ENCODE peak calls at places on chromosomes 3 and 15, in five cellular contexts. U is sigmoid colon, B is heart left ventricle, E is transverse colon, X is endothelial cell of umbilical vein. W is an unnamed sample.

GRCh38 chr3:11784962-11785361 is 61.7 kb downstream of the TAMM41 start:
- DNase-seq in U (no peak), B (no peak), E (no peak), X (no peak), W (no peak)

GRCh38 chr15:63071288-63071909 is 28.9 kb downstream of the TPM1 start:
- DNase-seq in U (no peak), B (no peak), E (no peak), X (no peak), W (no peak)

GRCh38 chr15:80823120-80823519 is 44.0 kb downstream of the CEMIP start:
- DNase-seq in U (no peak), B (no peak), E (no peak), X (no peak), W (no peak)

GRCh38 chr3:24133441-24133840 is 188.4 kb downstream of the NR1D2 start:
- DNase-seq in U (no peak), B (no peak), E (no peak), X (no peak), W (no peak)

GRCh38 chr3:126023390-126023789 is 54.4 kb downstream of the ROPN1B start:
- DNase-seq in U (no peak), B (no peak), E (no peak), X (no peak), W (peak; percentile 28)

GRCh38 chr15:37015025-37015424 is 85.3 kb downstream of the MEIS2 start:
- DNase-seq in U (no peak), B (peak; percentile 68), E (no peak), X (no peak), W (no peak)

GRCh38 chr3:78101363-78101762 is 1061.5 kb downstream of the ROBO2 start:
- DNase-seq in U (no peak), B (no peak), E (no peak), X (no peak), W (no peak)

GRCh38 chr3:195556390-195556789 is 13.3 kb upstream of the PPP1R2 start:
- DNase-seq in U (no peak), B (no peak), E (peak; percentile 28), X (no peak), W (no peak)

GRCh38 chr3:185824467-185825378 is at the start of gene IGF2BP2:
- DNase-seq in U (peak; percentile 77), B (peak; percentile 67), E (peak; percentile 87), X (peak; percentile 84), W (peak; percentile 25)

GRCh38 chr3:10387881-10388621 is 67.1 kb upstream of the SEC13 start:
- DNase-seq in U (no peak), B (no peak), E (no peak), X (no peak), W (no peak)

GRCh38 chr3:14143826-14144225 is 19.0 kb downstream of the TMEM43 start:
- DNase-seq in U (peak; percentile 88), B (no peak), E (peak; percentile 43), X (peak; percentile 90), W (no peak)

GRCh38 chr3:133367956-133368355 is 31.9 kb upstream of the BFSP2 start:
- DNase-seq in U (no peak), B (no peak), E (no peak), X (no peak), W (no peak)

GRCh38 chr3:8506611-8507061 is 5.0 kb downstream of the LMCD1 start:
- DNase-seq in U (no peak), B (no peak), E (no peak), X (peak; percentile 60), W (no peak)

GRCh38 chr15:89772933-89773583 is 3.1 kb upstream of the MESP2 start:
- DNase-seq in U (no peak), B (no peak), E (no peak), X (peak; percentile 20), W (no peak)

GRCh38 chr3:49683162-49683561 is 6.1 kb downstream of the MST1 start:
- DNase-seq in U (no peak), B (no peak), E (no peak), X (no peak), W (no peak)

GRCh38 chr3:43180027-43180426 is 74.1 kb upstream of the POMGNT2 start:
- DNase-seq in U (no peak), B (no peak), E (peak; percentile 45), X (peak; percentile 96), W (no peak)

GRCh38 chr3:177731644-177732268 is 534.5 kb upstream of the TBL1XR1 start:
- DNase-seq in U (no peak), B (no peak), E (no peak), X (no peak), W (no peak)

GRCh38 chr15:73927003-73927475 is 777 bp downstream of the LOXL1 start:
- DNase-seq in U (peak; percentile 83), B (peak; percentile 85), E (peak; percentile 63), X (peak; percentile 27), W (peak; percentile 51)

GRCh38 chr3:185409957-185410356 is 47.0 kb downstream of the MAP3K13 start:
- DNase-seq in U (no peak), B (no peak), E (no peak), X (no peak), W (no peak)

GRCh38 chr3:55795296-55795695 is 308.2 kb upstream of the WNT5A start:
- DNase-seq in U (no peak), B (no peak), E (no peak), X (no peak), W (no peak)

GRCh38 chr3:10703875-10704274 is 112.2 kb upstream of the SLC6A11 start:
- DNase-seq in U (no peak), B (no peak), E (no peak), X (no peak), W (no peak)

GRCh38 chr15:95287774-95288173 is 1042.7 kb upstream of the NR2F2 start:
- DNase-seq in U (no peak), B (no peak), E (peak; percentile 20), X (peak; percentile 46), W (no peak)

GRCh38 chr3:3615533-3615932 is 183.7 kb upstream of the LRRN1 start:
- DNase-seq in U (no peak), B (no peak), E (no peak), X (no peak), W (no peak)

GRCh38 chr3:156769661-156770654 is 56.2 kb upstream of the LEKR1 start:
- DNase-seq in U (no peak), B (no peak), E (no peak), X (no peak), W (no peak)

GRCh38 chr3:194270627-194271458 is 80.3 kb downstream of the CPN2 start:
- DNase-seq in U (peak; percentile 97), B (peak; percentile 96), E (peak; percentile 68), X (peak; percentile 87), W (peak; percentile 96)

GRCh38 chr15:89138999-89139612 is 50.9 kb downstream of the ABHD2 start:
- DNase-seq in U (no peak), B (peak; percentile 42), E (no peak), X (no peak), W (no peak)

GRCh38 chr3:56452085-56452484 is 16.2 kb downstream of the ERC2 start:
- DNase-seq in U (no peak), B (no peak), E (no peak), X (no peak), W (no peak)

GRCh38 chr3:63911901-63912767 is at the start of gene SCAANT1:
- DNase-seq in U (peak; percentile 97), B (peak; percentile 96), E (peak; percentile 92), X (peak; percentile 86), W (peak; percentile 91)
- TF ChIP-seq POLR2A in U (peak; percentile 36), B (peak; percentile 68), E (peak; percentile 73), X (no peak), W (no peak)

DNA sequence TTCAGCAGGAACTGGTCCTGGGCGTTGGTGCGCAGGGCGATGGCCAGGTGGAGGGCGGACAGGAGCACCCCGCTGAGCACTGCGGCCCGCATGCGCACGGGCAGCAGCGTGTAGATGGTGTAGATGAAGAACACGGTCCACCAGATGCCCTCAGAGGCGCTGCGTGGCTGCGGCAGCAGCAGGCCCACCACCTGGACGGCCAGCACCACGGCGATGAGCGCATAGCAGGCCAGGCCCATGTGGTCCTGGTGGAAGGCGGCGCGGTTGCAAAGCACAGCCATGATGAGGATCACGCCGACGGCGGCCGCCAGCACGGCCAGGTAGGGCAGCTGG is 1.5 kb downstream of the ADCY5 start:
- DNase-seq in U (peak; percentile 76), B (peak; percentile 39), E (no peak), X (no peak), W (peak; percentile 21)
- H3K27me3 ChIP-seq in U (peaks cover 4% of the 10 kb centered on the region), B (peaks cover 20% of the 10 kb centered on the region), E (peaks cover 48% of the 10 kb centered on the region), X (peaks cover 38% of the 10 kb centered on the region), W (no peaks in the 10 kb centered on the region)

GRCh38 chr15:65400760-65401606 is 21.8 kb downstream of the IGDCC4 start:
- DNase-seq in U (no peak), B (peak; percentile 60), E (peak; percentile 58), X (peak; percentile 75), W (peak; percentile 79)
- H3K27ac ChIP-seq in U (no peak overlapping the region), B (no peak overlapping the region), E (no peak overlapping the region), X (no peak overlapping the region), W (no peak overlapping the region)

GRCh38 chr3:15427182-15427880 is at the start of the genes EAF1 and METTL6:
- DNase-seq in U (peak; percentile 86), B (peak; percentile 88), E (peak; percentile 88), X (peak; percentile 72), W (peak; percentile 92)
- TF ChIP-seq POLR2A in U (no peak), B (peak; percentile 61), E (peak; percentile 43), X (peak; percentile 66), W (no peak)

W was measured in testis.